ENCODE peak calls at places on chromosomes 2 and 18, in eight cellular contexts. E, S, C, F, H, O, G and I are unnamed samples.

GRCh38 chr2:155368934-155369333 is 670.4 kb downstream of the KCNJ3 start:
- DNase-seq in E (no peak), S (no peak), C (no peak), F (no peak), H (no peak), O (no peak), G (no peak), I (no peak)

GRCh38 chr2:20148841-20149702 is 75.9 kb downstream of the SDC1 start:
- DNase-seq in E (no peak), S (no peak), C (peak; percentile 64), F (no peak), H (no peak), O (no peak), G (no peak), I (peak; percentile 14)

GRCh38 chr2:67625178-67625577 is 228.0 kb downstream of the ETAA1 start:
- DNase-seq in E (no peak), S (no peak), C (no peak), F (no peak), H (no peak), O (no peak), G (no peak), I (no peak)

GRCh38 chr2:11680181-11680900 is 10.3 kb upstream of the NTSR2 start:
- DNase-seq in E (no peak), S (no peak), C (peak; percentile 66), F (no peak), H (no peak), O (no peak), G (peak; percentile 43), I (no peak)

GRCh38 chr18:79912994-79913831 is 38.2 kb downstream of the SLC66A2 start:
- DNase-seq in E (no peak), S (no peak), C (no peak), F (no peak), H (no peak), O (no peak), G (no peak), I (no peak)

GRCh38 chr2:42180300-42180699 is 11.1 kb downstream of the EML4 start:
- DNase-seq in E (no peak), S (no peak), C (no peak), F (no peak), H (no peak), O (no peak), G (no peak), I (no peak)

GRCh38 chr2:78465707-78466106 is 559.8 kb upstream of the REG3G start:
- DNase-seq in E (no peak), S (no peak), C (no peak), F (no peak), H (no peak), O (no peak), G (no peak), I (no peak)

GRCh38 chr2:219350938-219351280 is 18.4 kb upstream of the RESP18 start:
- DNase-seq in E (no peak), S (no peak), C (no peak), F (no peak), H (no peak), O (no peak), G (no peak), I (peak; percentile 80)

GRCh38 chr18:32998285-32998684 is 225.5 kb upstream of the KLHL14 start:
- DNase-seq in E (no peak), S (no peak), C (no peak), F (no peak), H (no peak), O (no peak), G (no peak), I (no peak)